ENCODE peak calls at places on chromosomes 4 and X, in nine cellular contexts. O is cardiac muscle cell, I is upper lobe of right lung, W is ovary, Q is lung, N is small intestine, T is heart left ventricle, Z is neural progenitor cell, G is aorta. M is an unnamed sample.

GRCh38 chrX:72137846-72138455 is 6.2 kb upstream of the RTL5 start:
- DNase-seq in O (no peak), I (no peak), W (no peak), Q (no peak), N (no peak), T (no peak), Z (no peak), G (no peak), M (no peak)

GRCh38 chr4:22348410-22348809 is 167.5 kb downstream of the ADGRA3 start:
- DNase-seq in O (no peak), I (no peak), W (no peak), Q (no peak), N (no peak), T (no peak), Z (no peak), G (no peak), M (no peak)

GRCh38 chrX:44431206-44431605 is 87.7 kb upstream of the EFHC2 start:
- DNase-seq in O (no peak), I (no peak), W (no peak), Q (no peak), N (peak; percentile 32), T (no peak), Z (no peak), G (no peak), M (no peak)

GRCh38 chr4:141713771-141714445 is 77.5 kb downstream of the IL15 start:
- DNase-seq in O (no peak), I (no peak), W (no peak), Q (no peak), N (no peak), T (no peak), Z (no peak), G (no peak), M (no peak)

GRCh38 chr4:132809298-132810032 is 339.6 kb upstream of the PCDH10 start:
- DNase-seq in O (peak; percentile 10), I (no peak), W (no peak), Q (no peak), N (no peak), T (no peak), Z (peak; percentile 57), G (no peak), M (no peak)

GRCh38 chr4:121126449-121127006 is 37.6 kb downstream of the TNIP3 start:
- DNase-seq in O (no peak), I (no peak), W (no peak), Q (no peak), N (no peak), T (no peak), Z (no peak), G (no peak), M (no peak)

GRCh38 chr4:167779280-167779679 is 313.1 kb upstream of the ANXA10 start:
- DNase-seq in O (no peak), I (no peak), W (no peak), Q (no peak), N (no peak), T (no peak), Z (no peak), G (no peak), M (no peak)

GRCh38 chrX:143781103-143781502 is 60.6 kb upstream of the SPANXN2 start:
- DNase-seq in O (no peak), I (no peak), W (no peak), Q (no peak), N (no peak), T (no peak), Z (no peak), G (no peak), M (no peak)

GRCh38 chr4:1348014-1348513 is 1.1 kb downstream of the UVSSA start:
- DNase-seq in O (no peak), I (no peak), W (no peak), Q (no peak), N (no peak), T (no peak), Z (no peak), G (no peak), M (no peak)

GRCh38 chr4:140150636-140150885 is 3.4 kb downstream of the MAML3 start:
- DNase-seq in O (no peak), I (no peak), W (no peak), Q (peak; percentile 89), N (peak; percentile 83), T (no peak), Z (no peak), G (peak; percentile 93), M (peak; percentile 91)

GRCh38 chr4:151430737-151431457 is 21.9 kb downstream of the FHIP1A start:
- DNase-seq in O (no peak), I (no peak), W (no peak), Q (no peak), N (no peak), T (no peak), Z (peak; percentile 33), G (no peak), M (no peak)

GRCh38 chrX:25523574-25523973 is 507.8 kb upstream of the ARX start:
- DNase-seq in O (peak; percentile 47), I (no peak), W (no peak), Q (no peak), N (peak; percentile 20), T (peak; percentile 17), Z (peak; percentile 60), G (no peak), M (no peak)

GRCh38 chr4:32525420-32525819 is 1805.3 kb downstream of the PCDH7 start:
- DNase-seq in O (no peak), I (no peak), W (no peak), Q (no peak), N (no peak), T (no peak), Z (no peak), G (no peak), M (no peak)

GRCh38 chrX:98065151-98065550 is 1181.4 kb downstream of the RPA4 start:
- DNase-seq in O (no peak), I (no peak), W (no peak), Q (no peak), N (no peak), T (no peak), Z (no peak), G (no peak), M (no peak)

GRCh38 chr4:76257824-76258223 is 6.3 kb downstream of the FAM47E start:
- DNase-seq in O (no peak), I (no peak), W (no peak), Q (no peak), N (no peak), T (no peak), Z (no peak), G (no peak), M (no peak)

DNA sequence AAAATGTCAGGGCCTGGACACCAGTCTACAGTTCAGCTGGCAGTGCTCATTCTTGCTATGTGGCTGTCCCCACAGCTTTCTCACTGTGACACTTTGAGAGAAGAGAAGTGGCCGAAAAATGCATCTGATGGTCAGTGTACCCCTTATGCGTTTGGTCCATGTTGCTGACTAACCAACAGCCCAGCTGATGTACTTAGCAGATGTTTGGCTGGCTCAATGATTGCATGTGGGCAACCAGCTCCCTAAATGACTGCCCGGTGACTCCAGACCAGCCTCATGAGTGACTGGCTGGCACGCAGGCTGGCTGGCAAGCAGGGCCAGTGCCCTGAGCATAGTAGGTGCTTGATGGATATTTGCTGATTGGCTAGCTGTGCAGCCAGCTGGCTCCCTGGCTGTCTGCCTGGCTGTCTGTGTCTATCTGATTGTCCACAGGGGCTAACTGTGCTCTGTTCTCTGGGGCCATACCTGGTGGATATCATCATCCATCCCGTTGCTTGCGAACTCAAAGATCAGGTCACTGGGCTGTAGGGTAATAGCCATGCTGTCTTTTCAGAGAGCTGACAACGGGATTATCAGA is 29.4 kb downstream of the ELF4 start:
- DNase-seq in O (no peak), I (no peak), W (no peak), Q (no peak), N (no peak), T (no peak), Z (no peak), G (no peak), M (no peak)
- H3K27ac ChIP-seq in O (no peak overlapping the region), I (no peak overlapping the region), W (no peak overlapping the region), Q (no peak overlapping the region), N (peak overlapping the region; percentile 16), T (peak overlapping the region; percentile 76), Z (no peak overlapping the region), G (no peak overlapping the region), M (no peak overlapping the region)

GRCh38 chr4:38870098-38870850 is 2.7 kb downstream of the FAM114A1 start:
- DNase-seq in O (no peak), I (no peak), W (no peak), Q (no peak), N (no peak), T (no peak), Z (no peak), G (no peak), M (no peak)
- H3K4me1 ChIP-seq in O (peaks cover 7% of the 10 kb centered on the region), I (peaks cover 22% of the 10 kb centered on the region), W (peaks cover 9% of the 10 kb centered on the region), Q (peaks cover 8% of the 10 kb centered on the region), N (no peaks in the 10 kb centered on the region), T (peaks cover 51% of the 10 kb centered on the region), Z (peaks cover 2% of the 10 kb centered on the region), G (peaks cover 11% of the 10 kb centered on the region), M (no peaks in the 10 kb centered on the region)

DNA sequence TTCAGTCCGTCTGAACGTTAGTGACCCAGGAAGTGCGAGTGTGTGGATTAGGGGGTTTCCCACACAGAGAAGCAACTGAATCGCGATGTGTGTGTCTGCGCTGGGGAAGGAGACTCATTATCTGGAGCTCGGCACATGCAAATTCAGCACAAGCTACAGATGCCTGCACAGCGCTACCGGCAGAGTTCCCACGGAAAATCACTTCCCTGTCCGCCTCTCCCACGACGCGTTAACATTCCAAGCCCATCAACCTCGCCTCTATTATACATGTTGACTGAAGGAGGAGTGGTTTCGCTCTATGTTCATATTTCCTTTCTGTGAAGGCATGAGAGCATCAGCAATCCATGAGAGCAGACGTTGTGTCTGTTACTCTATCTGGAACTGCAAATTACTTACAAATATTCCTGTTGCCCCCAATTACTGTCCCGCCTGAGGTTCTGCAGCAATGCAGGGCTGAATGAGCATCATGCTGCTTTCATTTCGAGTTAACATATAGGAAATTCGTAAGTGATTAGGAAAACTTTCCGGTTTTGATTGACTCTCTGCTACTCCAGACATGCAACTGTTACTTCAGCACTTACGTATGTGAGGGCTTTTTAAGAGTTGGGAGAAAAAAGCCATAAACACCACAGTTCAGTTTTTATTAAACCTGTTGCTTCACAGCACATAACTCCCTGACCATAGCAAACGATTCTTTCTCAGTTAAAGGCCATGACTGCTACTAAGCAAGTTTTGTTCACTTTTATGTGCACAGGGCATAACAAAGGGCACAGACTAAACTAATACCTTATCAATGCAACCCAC is 15.0 kb upstream of the MTNR1A start:
- DNase-seq in O (peak; percentile 32), I (no peak), W (no peak), Q (no peak), N (peak; percentile 60), T (no peak), Z (peak; percentile 38), G (no peak), M (no peak)
- H3K4me3 ChIP-seq in O (no peak overlapping the region), I (peak overlapping the region; percentile 1), W (no peak overlapping the region), Q (no peak overlapping the region), N (no peak overlapping the region), T (no peak overlapping the region), Z (no peak overlapping the region), G (peak overlapping the region; percentile 52), M (no peak overlapping the region)

GRCh38 chr4:25405453-25405852 is 28.4 kb downstream of the ANAPC4 start:
- DNase-seq in O (no peak), I (no peak), W (no peak), Q (no peak), N (no peak), T (no peak), Z (no peak), G (no peak), M (no peak)
- H3K27ac ChIP-seq in O (no peak overlapping the region), I (no peak overlapping the region), W (peak overlapping the region; percentile 3), Q (no peak overlapping the region), N (no peak overlapping the region), T (no peak overlapping the region), Z (no peak overlapping the region), G (no peak overlapping the region), M (no peak overlapping the region)

GRCh38 chr4:43343298-43343697 is 450.8 kb downstream of the GRXCR1 start:
- DNase-seq in O (no peak), I (no peak), W (no peak), Q (no peak), N (no peak), T (no peak), Z (no peak), G (no peak), M (no peak)
- H3K4me1 ChIP-seq in O (no peaks in the 10 kb centered on the region), I (no peaks in the 10 kb centered on the region), W (no peaks in the 10 kb centered on the region), Q (no peaks in the 10 kb centered on the region), N (no peaks in the 10 kb centered on the region), T (no peaks in the 10 kb centered on the region), Z (no peaks in the 10 kb centered on the region), G (no peaks in the 10 kb centered on the region), M (no peaks in the 10 kb centered on the region)

M was measured in breast epithelium.